ENCODE peak calls at places on chromosome 12, in six cellular contexts. One of them, this sample, is unnamed.

GRCh38 chr12:29762637-29763300 is 21.0 kb downstream of the TMTC1 start:
- DNase-seq in colonic mucosa: no peak
- DNase-seq in A549: no peak
- DNase-seq in keratinocyte: no peak
- DNase-seq in fibroblast of villous mesenchyme: no peak
- DNase-seq in aorta: no peak
- DNase-seq in this sample: peak; percentile 57

GRCh38 chr12:20189767-20190166 is 178.6 kb upstream of the PDE3A start:
- DNase-seq in colonic mucosa: no peak
- DNase-seq in A549: no peak
- DNase-seq in keratinocyte: no peak
- DNase-seq in fibroblast of villous mesenchyme: no peak
- DNase-seq in aorta: no peak
- DNase-seq in this sample: no peak

GRCh38 chr12:122106891-122107660 is 28.5 kb downstream of the MLXIP start:
- DNase-seq in colonic mucosa: peak; percentile 82
- DNase-seq in A549: no peak
- DNase-seq in keratinocyte: no peak
- DNase-seq in fibroblast of villous mesenchyme: peak; percentile 76
- DNase-seq in aorta: no peak
- DNase-seq in this sample: peak; percentile 58

GRCh38 chr12:96190403-96191170 is 3.6 kb upstream of the ELK3 start:
- DNase-seq in colonic mucosa: no peak
- DNase-seq in A549: no peak
- DNase-seq in keratinocyte: no peak
- DNase-seq in fibroblast of villous mesenchyme: peak; percentile 60
- DNase-seq in aorta: no peak
- DNase-seq in this sample: no peak

GRCh38 chr12:66196806-66197205 is 7.8 kb downstream of the IRAK3 start:
- DNase-seq in colonic mucosa: no peak
- DNase-seq in A549: no peak
- DNase-seq in keratinocyte: no peak
- DNase-seq in fibroblast of villous mesenchyme: no peak
- DNase-seq in aorta: no peak
- DNase-seq in this sample: no peak

GRCh38 chr12:4449862-4450222 is 4.2 kb upstream of the FGF6 start:
- DNase-seq in colonic mucosa: no peak
- DNase-seq in A549: no peak
- DNase-seq in keratinocyte: no peak
- DNase-seq in fibroblast of villous mesenchyme: no peak
- DNase-seq in aorta: no peak
- DNase-seq in this sample: no peak

GRCh38 chr12:117897379-117898161 is 71.2 kb downstream of the KSR2 start:
- DNase-seq in colonic mucosa: no peak
- DNase-seq in A549: no peak
- DNase-seq in keratinocyte: no peak
- DNase-seq in fibroblast of villous mesenchyme: no peak
- DNase-seq in aorta: no peak
- DNase-seq in this sample: no peak

GRCh38 chr12:104859144-104859543 is 98.9 kb downstream of the SLC41A2 start:
- DNase-seq in colonic mucosa: no peak
- DNase-seq in A549: no peak
- DNase-seq in keratinocyte: no peak
- DNase-seq in fibroblast of villous mesenchyme: peak; percentile 39
- DNase-seq in aorta: no peak
- DNase-seq in this sample: no peak

GRCh38 chr12:119178544-119179334 is at the start of gene HSPB8:
- DNase-seq in colonic mucosa: peak; percentile 57
- DNase-seq in A549: peak; percentile 76
- DNase-seq in keratinocyte: no peak
- DNase-seq in fibroblast of villous mesenchyme: peak; percentile 94
- DNase-seq in aorta: peak; percentile 97
- DNase-seq in this sample: peak; percentile 92

GRCh38 chr12:110279976-110280783 is 867 bp upstream of the ATP2A2 start:
- DNase-seq in colonic mucosa: peak; percentile 58
- DNase-seq in A549: peak; percentile 76
- DNase-seq in keratinocyte: no peak
- DNase-seq in fibroblast of villous mesenchyme: no peak
- DNase-seq in aorta: peak; percentile 72
- DNase-seq in this sample: peak; percentile 63

GRCh38 chr12:7937867-7938506 is 2.0 kb upstream of the SLC2A3 start:
- DNase-seq in colonic mucosa: no peak
- DNase-seq in A549: peak; percentile 49
- DNase-seq in keratinocyte: no peak
- DNase-seq in fibroblast of villous mesenchyme: peak; percentile 26
- DNase-seq in aorta: no peak
- DNase-seq in this sample: no peak

GRCh38 chr12:89947437-89948265 is 239.0 kb upstream of the ATP2B1 start:
- DNase-seq in colonic mucosa: no peak
- DNase-seq in A549: peak; percentile 92
- DNase-seq in keratinocyte: no peak
- DNase-seq in fibroblast of villous mesenchyme: peak; percentile 97
- DNase-seq in aorta: no peak
- DNase-seq in this sample: no peak

GRCh38 chr12:62660763-62661162 is 194.1 kb downstream of the MON2 start:
- DNase-seq in colonic mucosa: no peak
- DNase-seq in A549: peak; percentile 14
- DNase-seq in keratinocyte: peak; percentile 15
- DNase-seq in fibroblast of villous mesenchyme: peak; percentile 78
- DNase-seq in aorta: no peak
- DNase-seq in this sample: no peak

GRCh38 chr12:96516472-96517417 is 27.4 kb downstream of the CFAP54 start:
- DNase-seq in colonic mucosa: peak; percentile 72
- DNase-seq in A549: peak; percentile 84
- DNase-seq in keratinocyte: peak; percentile 28
- DNase-seq in fibroblast of villous mesenchyme: peak; percentile 89
- DNase-seq in aorta: peak; percentile 82
- DNase-seq in this sample: peak; percentile 63

GRCh38 chr12:57093412-57094193 is 4.7 kb downstream of the NAB2 start:
- DNase-seq in colonic mucosa: peak; percentile 61
- DNase-seq in A549: peak; percentile 59
- DNase-seq in keratinocyte: no peak
- DNase-seq in fibroblast of villous mesenchyme: peak; percentile 84
- DNase-seq in aorta: peak; percentile 89
- DNase-seq in this sample: peak; percentile 75

GRCh38 chr12:93699271-93700141 is 22.3 kb downstream of the CRADD start:
- DNase-seq in colonic mucosa: no peak
- DNase-seq in A549: no peak
- DNase-seq in keratinocyte: no peak
- DNase-seq in fibroblast of villous mesenchyme: peak; percentile 68
- DNase-seq in aorta: no peak
- DNase-seq in this sample: no peak

GRCh38 chr12:131390408-131391100 is 320.3 kb upstream of the SFSWAP start:
- DNase-seq in colonic mucosa: no peak
- DNase-seq in A549: peak; percentile 41
- DNase-seq in keratinocyte: no peak
- DNase-seq in fibroblast of villous mesenchyme: no peak
- DNase-seq in aorta: no peak
- DNase-seq in this sample: no peak

GRCh38 chr12:14185441-14186192 is 179.9 kb upstream of the ATF7IP start:
- DNase-seq in colonic mucosa: peak; percentile 75
- DNase-seq in A549: peak; percentile 49
- DNase-seq in keratinocyte: no peak
- DNase-seq in fibroblast of villous mesenchyme: peak; percentile 40
- DNase-seq in aorta: no peak
- DNase-seq in this sample: no peak
- H3K4me3 ChIP-seq in colonic mucosa: no peak overlapping the region
- H3K4me3 ChIP-seq in A549: no peak overlapping the region
- H3K4me3 ChIP-seq in keratinocyte: no peak overlapping the region
- H3K4me3 ChIP-seq in fibroblast of villous mesenchyme: no peak overlapping the region
- H3K4me3 ChIP-seq in aorta: no peak overlapping the region
- H3K4me3 ChIP-seq in this sample: no peak overlapping the region

GRCh38 chr12:9758119-9758518 is 2.6 kb downstream of the CD69 start:
- DNase-seq in colonic mucosa: no peak
- DNase-seq in A549: no peak
- DNase-seq in keratinocyte: no peak
- DNase-seq in fibroblast of villous mesenchyme: no peak
- DNase-seq in aorta: no peak
- DNase-seq in this sample: no peak
- H3K4me3 ChIP-seq in colonic mucosa: peak overlapping the region; percentile 12
- H3K4me3 ChIP-seq in A549: no peak overlapping the region
- H3K4me3 ChIP-seq in keratinocyte: no peak overlapping the region
- H3K4me3 ChIP-seq in fibroblast of villous mesenchyme: no peak overlapping the region
- H3K4me3 ChIP-seq in aorta: no peak overlapping the region
- H3K4me3 ChIP-seq in this sample: no peak overlapping the region

DNA sequence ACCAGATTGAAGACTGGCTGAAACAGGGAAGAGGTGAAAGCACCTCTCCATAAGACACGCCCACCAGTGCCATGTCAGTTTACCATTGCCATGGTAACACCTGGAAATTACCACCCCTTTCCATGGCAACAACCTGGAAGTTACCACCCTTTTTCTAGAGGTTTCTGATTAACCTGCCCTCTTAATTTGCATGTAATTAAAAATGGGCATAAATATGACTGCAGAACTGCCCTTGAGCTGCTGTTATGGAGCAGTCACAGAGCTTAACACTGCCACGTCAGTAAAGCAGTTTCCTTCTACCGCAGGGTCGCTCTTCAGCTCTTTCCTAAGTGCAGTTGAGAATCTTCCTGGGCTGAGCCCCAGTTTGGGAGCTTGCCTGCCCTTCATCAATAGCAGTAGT is 55.2 kb downstream of the RASSF3 start:
- DNase-seq in colonic mucosa: peak; percentile 72
- DNase-seq in A549: no peak
- DNase-seq in keratinocyte: no peak
- DNase-seq in fibroblast of villous mesenchyme: peak; percentile 60
- DNase-seq in aorta: no peak
- DNase-seq in this sample: no peak
- H3K4me3 ChIP-seq in colonic mucosa: no peak overlapping the region
- H3K4me3 ChIP-seq in A549: no peak overlapping the region
- H3K4me3 ChIP-seq in keratinocyte: no peak overlapping the region
- H3K4me3 ChIP-seq in fibroblast of villous mesenchyme: peak overlapping the region; percentile 14
- H3K4me3 ChIP-seq in aorta: no peak overlapping the region
- H3K4me3 ChIP-seq in this sample: no peak overlapping the region

GRCh38 chr12:1357711-1358110 is 236.7 kb downstream of the FBXL14 start:
- DNase-seq in colonic mucosa: no peak
- DNase-seq in A549: no peak
- DNase-seq in keratinocyte: no peak
- DNase-seq in fibroblast of villous mesenchyme: no peak
- DNase-seq in aorta: no peak
- DNase-seq in this sample: no peak
- H3K4me3 ChIP-seq in colonic mucosa: no peak overlapping the region
- H3K4me3 ChIP-seq in A549: no peak overlapping the region
- H3K4me3 ChIP-seq in keratinocyte: no peak overlapping the region
- H3K4me3 ChIP-seq in fibroblast of villous mesenchyme: no peak overlapping the region
- H3K4me3 ChIP-seq in aorta: no peak overlapping the region
- H3K4me3 ChIP-seq in this sample: no peak overlapping the region

DNA sequence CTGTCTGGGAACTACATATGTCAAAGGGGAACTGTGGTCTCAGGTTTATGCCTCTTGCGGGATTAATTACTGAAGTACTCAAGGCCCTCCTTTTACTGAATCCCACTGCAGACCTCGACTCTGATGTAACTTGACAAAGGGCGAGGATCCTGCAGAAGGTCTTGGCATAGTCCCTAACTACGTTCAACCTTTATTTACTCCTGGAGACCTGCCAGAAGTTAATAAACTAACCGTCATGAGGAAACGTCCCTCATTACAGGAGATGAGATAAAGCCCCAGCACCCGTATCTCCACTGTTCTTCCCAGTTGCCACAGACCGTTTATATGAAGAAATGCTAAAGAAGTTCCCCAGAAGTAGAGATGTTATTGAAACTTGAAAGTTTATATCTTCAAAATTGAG is 190.9 kb downstream of the ETV6 start:
- DNase-seq in colonic mucosa: peak; percentile 71
- DNase-seq in A549: no peak
- DNase-seq in keratinocyte: no peak
- DNase-seq in fibroblast of villous mesenchyme: peak; percentile 5
- DNase-seq in aorta: no peak
- DNase-seq in this sample: no peak
- H3K4me3 ChIP-seq in colonic mucosa: no peak overlapping the region
- H3K4me3 ChIP-seq in A549: no peak overlapping the region
- H3K4me3 ChIP-seq in keratinocyte: no peak overlapping the region
- H3K4me3 ChIP-seq in fibroblast of villous mesenchyme: no peak overlapping the region
- H3K4me3 ChIP-seq in aorta: no peak overlapping the region
- H3K4me3 ChIP-seq in this sample: no peak overlapping the region

DNA sequence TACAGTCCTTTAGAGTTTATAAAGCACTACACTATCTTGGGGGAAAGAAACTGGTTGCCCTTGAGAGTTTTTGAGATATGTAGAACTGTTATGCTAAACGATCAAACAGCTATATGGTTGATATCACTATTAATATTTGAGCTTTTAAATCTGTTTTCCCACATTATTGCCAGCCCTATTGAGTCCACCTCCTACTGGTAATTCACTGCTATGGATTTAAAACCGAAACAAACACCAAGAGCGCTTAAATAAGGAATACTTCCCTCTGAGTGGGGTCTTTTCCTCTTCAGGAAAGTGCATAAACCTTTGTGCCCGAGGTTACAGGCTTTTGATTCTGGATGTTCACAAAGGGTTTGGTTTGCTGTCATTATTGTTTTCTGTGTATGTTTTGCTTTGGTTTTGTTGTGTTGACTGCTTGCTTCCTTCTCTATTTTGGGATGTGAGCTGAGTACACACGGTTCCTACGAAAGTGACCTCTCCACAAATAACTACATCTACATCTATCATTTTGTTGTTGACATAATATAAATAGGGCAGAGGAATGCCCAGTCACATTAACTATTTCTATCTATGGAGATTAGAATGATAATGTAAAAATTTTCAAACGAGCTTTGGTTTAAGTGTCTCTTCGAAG is 44.8 kb downstream of the LGR5 start:
- DNase-seq in colonic mucosa: no peak
- DNase-seq in A549: no peak
- DNase-seq in keratinocyte: no peak
- DNase-seq in fibroblast of villous mesenchyme: no peak
- DNase-seq in aorta: no peak
- DNase-seq in this sample: no peak
- H3K4me3 ChIP-seq in colonic mucosa: no peak overlapping the region
- H3K4me3 ChIP-seq in A549: no peak overlapping the region
- H3K4me3 ChIP-seq in keratinocyte: no peak overlapping the region
- H3K4me3 ChIP-seq in fibroblast of villous mesenchyme: no peak overlapping the region
- H3K4me3 ChIP-seq in aorta: no peak overlapping the region
- H3K4me3 ChIP-seq in this sample: no peak overlapping the region

This sample was measured in heart right ventricle.